ENCODE peak calls at places on chromosomes 11 and 22, in ten cellular contexts. One of them, this sample, is unnamed.

GRCh38 chr22:25890651-25891050 is 148.7 kb downstream of the MYO18B start:
- DNase-seq in Peyer's patch: no peak
- DNase-seq in tibial nerve: no peak
- DNase-seq in psoas muscle: no peak
- DNase-seq in prostate gland: no peak
- DNase-seq in body of pancreas: no peak
- DNase-seq in heart left ventricle: no peak
- DNase-seq in kidney: no peak
- DNase-seq in fibroblast of lung: no peak
- DNase-seq in GM23248: no peak
- DNase-seq in this sample: no peak

GRCh38 chr11:76861490-76861953 is 804 bp downstream of the ACER3 start:
- DNase-seq in Peyer's patch: no peak
- DNase-seq in tibial nerve: no peak
- DNase-seq in psoas muscle: no peak
- DNase-seq in prostate gland: no peak
- DNase-seq in body of pancreas: no peak
- DNase-seq in heart left ventricle: no peak
- DNase-seq in kidney: no peak
- DNase-seq in fibroblast of lung: no peak
- DNase-seq in GM23248: peak; percentile 13
- DNase-seq in this sample: no peak

GRCh38 chr11:124875943-124876817 is 10.9 kb downstream of the ROBO3 start:
- DNase-seq in Peyer's patch: peak; percentile 88
- DNase-seq in tibial nerve: peak; percentile 84
- DNase-seq in psoas muscle: peak; percentile 91
- DNase-seq in prostate gland: peak; percentile 83
- DNase-seq in body of pancreas: peak; percentile 81
- DNase-seq in heart left ventricle: peak; percentile 89
- DNase-seq in kidney: peak; percentile 95
- DNase-seq in fibroblast of lung: peak; percentile 97
- DNase-seq in GM23248: peak; percentile 94
- DNase-seq in this sample: peak; percentile 88

GRCh38 chr11:126661051-126661450 is 305.6 kb downstream of the ST3GAL4 start:
- DNase-seq in Peyer's patch: no peak
- DNase-seq in tibial nerve: no peak
- DNase-seq in psoas muscle: no peak
- DNase-seq in prostate gland: no peak
- DNase-seq in body of pancreas: no peak
- DNase-seq in heart left ventricle: no peak
- DNase-seq in kidney: no peak
- DNase-seq in fibroblast of lung: no peak
- DNase-seq in GM23248: no peak
- DNase-seq in this sample: no peak

GRCh38 chr11:102559839-102560238 is 29.3 kb upstream of the MMP7 start:
- DNase-seq in Peyer's patch: no peak
- DNase-seq in tibial nerve: no peak
- DNase-seq in psoas muscle: no peak
- DNase-seq in prostate gland: no peak
- DNase-seq in body of pancreas: no peak
- DNase-seq in heart left ventricle: no peak
- DNase-seq in kidney: no peak
- DNase-seq in fibroblast of lung: no peak
- DNase-seq in GM23248: no peak
- DNase-seq in this sample: no peak

GRCh38 chr11:129947474-129947873 is 52.1 kb upstream of the NFRKB start:
- DNase-seq in Peyer's patch: no peak
- DNase-seq in tibial nerve: no peak
- DNase-seq in psoas muscle: no peak
- DNase-seq in prostate gland: no peak
- DNase-seq in body of pancreas: no peak
- DNase-seq in heart left ventricle: no peak
- DNase-seq in kidney: no peak
- DNase-seq in fibroblast of lung: no peak
- DNase-seq in GM23248: no peak
- DNase-seq in this sample: no peak

GRCh38 chr11:131458421-131458820 is 88.0 kb downstream of the NTM start:
- DNase-seq in Peyer's patch: no peak
- DNase-seq in tibial nerve: no peak
- DNase-seq in psoas muscle: no peak
- DNase-seq in prostate gland: no peak
- DNase-seq in body of pancreas: no peak
- DNase-seq in heart left ventricle: no peak
- DNase-seq in kidney: no peak
- DNase-seq in fibroblast of lung: no peak
- DNase-seq in GM23248: no peak
- DNase-seq in this sample: no peak

GRCh38 chr11:44726278-44727113 is at the start of gene TSPAN18:
- DNase-seq in Peyer's patch: no peak
- DNase-seq in tibial nerve: no peak
- DNase-seq in psoas muscle: no peak
- DNase-seq in prostate gland: no peak
- DNase-seq in body of pancreas: no peak
- DNase-seq in heart left ventricle: no peak
- DNase-seq in kidney: peak; percentile 77
- DNase-seq in fibroblast of lung: no peak
- DNase-seq in GM23248: peak; percentile 32
- DNase-seq in this sample: no peak

GRCh38 chr11:19769820-19770219 is 57.2 kb downstream of the NAV2 start:
- DNase-seq in Peyer's patch: no peak
- DNase-seq in tibial nerve: no peak
- DNase-seq in psoas muscle: no peak
- DNase-seq in prostate gland: no peak
- DNase-seq in body of pancreas: no peak
- DNase-seq in heart left ventricle: no peak
- DNase-seq in kidney: no peak
- DNase-seq in fibroblast of lung: peak; percentile 88
- DNase-seq in GM23248: peak; percentile 61
- DNase-seq in this sample: peak; percentile 37

GRCh38 chr22:19607198-19608113 is 83.2 kb upstream of the CLDN5 start:
- DNase-seq in Peyer's patch: peak; percentile 69
- DNase-seq in tibial nerve: no peak
- DNase-seq in psoas muscle: peak; percentile 65
- DNase-seq in prostate gland: peak; percentile 96
- DNase-seq in body of pancreas: peak; percentile 63
- DNase-seq in heart left ventricle: no peak
- DNase-seq in kidney: no peak
- DNase-seq in fibroblast of lung: no peak
- DNase-seq in GM23248: no peak
- DNase-seq in this sample: no peak

GRCh38 chr11:62137276-62137861 is 13.6 kb downstream of the INCENP start:
- DNase-seq in Peyer's patch: no peak
- DNase-seq in tibial nerve: no peak
- DNase-seq in psoas muscle: no peak
- DNase-seq in prostate gland: no peak
- DNase-seq in body of pancreas: no peak
- DNase-seq in heart left ventricle: no peak
- DNase-seq in kidney: no peak
- DNase-seq in fibroblast of lung: no peak
- DNase-seq in GM23248: no peak
- DNase-seq in this sample: no peak

GRCh38 chr11:116879789-116880402 is 42.5 kb upstream of the APOA1 start:
- DNase-seq in Peyer's patch: no peak
- DNase-seq in tibial nerve: peak; percentile 39
- DNase-seq in psoas muscle: no peak
- DNase-seq in prostate gland: peak; percentile 26
- DNase-seq in body of pancreas: no peak
- DNase-seq in heart left ventricle: no peak
- DNase-seq in kidney: no peak
- DNase-seq in fibroblast of lung: peak; percentile 90
- DNase-seq in GM23248: peak; percentile 88
- DNase-seq in this sample: no peak

GRCh38 chr11:67119577-67120391 is 721 bp downstream of the KDM2A start:
- DNase-seq in Peyer's patch: peak; percentile 56
- DNase-seq in tibial nerve: peak; percentile 36
- DNase-seq in psoas muscle: peak; percentile 65
- DNase-seq in prostate gland: peak; percentile 17
- DNase-seq in body of pancreas: peak; percentile 20
- DNase-seq in heart left ventricle: peak; percentile 33
- DNase-seq in kidney: peak; percentile 78
- DNase-seq in fibroblast of lung: no peak
- DNase-seq in GM23248: peak; percentile 63
- DNase-seq in this sample: peak; percentile 27

GRCh38 chr22:31957970-31958594 is 13.7 kb downstream of the YWHAH start:
- DNase-seq in Peyer's patch: no peak
- DNase-seq in tibial nerve: no peak
- DNase-seq in psoas muscle: no peak
- DNase-seq in prostate gland: no peak
- DNase-seq in body of pancreas: no peak
- DNase-seq in heart left ventricle: no peak
- DNase-seq in kidney: no peak
- DNase-seq in fibroblast of lung: no peak
- DNase-seq in GM23248: no peak
- DNase-seq in this sample: no peak

GRCh38 chr22:31953251-31953650 is 8.9 kb downstream of the YWHAH start:
- DNase-seq in Peyer's patch: no peak
- DNase-seq in tibial nerve: no peak
- DNase-seq in psoas muscle: no peak
- DNase-seq in prostate gland: no peak
- DNase-seq in body of pancreas: no peak
- DNase-seq in heart left ventricle: no peak
- DNase-seq in kidney: no peak
- DNase-seq in fibroblast of lung: no peak
- DNase-seq in GM23248: no peak
- DNase-seq in this sample: no peak

GRCh38 chr22:31958625-31959239 is 14.4 kb downstream of the YWHAH start:
- DNase-seq in Peyer's patch: no peak
- DNase-seq in tibial nerve: no peak
- DNase-seq in psoas muscle: no peak
- DNase-seq in prostate gland: no peak
- DNase-seq in body of pancreas: no peak
- DNase-seq in heart left ventricle: no peak
- DNase-seq in kidney: peak; percentile 62
- DNase-seq in fibroblast of lung: no peak
- DNase-seq in GM23248: no peak
- DNase-seq in this sample: no peak

GRCh38 chr22:31954535-31955326 is 10.4 kb downstream of the YWHAH start:
- DNase-seq in Peyer's patch: peak; percentile 21
- DNase-seq in tibial nerve: no peak
- DNase-seq in psoas muscle: peak; percentile 61
- DNase-seq in prostate gland: no peak
- DNase-seq in body of pancreas: no peak
- DNase-seq in heart left ventricle: no peak
- DNase-seq in kidney: peak; percentile 22
- DNase-seq in fibroblast of lung: peak; percentile 54
- DNase-seq in GM23248: no peak
- DNase-seq in this sample: no peak

GRCh38 chr22:31956360-31956759 is 12.0 kb downstream of the YWHAH start:
- DNase-seq in Peyer's patch: peak; percentile 15
- DNase-seq in tibial nerve: no peak
- DNase-seq in psoas muscle: no peak
- DNase-seq in prostate gland: no peak
- DNase-seq in body of pancreas: no peak
- DNase-seq in heart left ventricle: no peak
- DNase-seq in kidney: peak; percentile 26
- DNase-seq in fibroblast of lung: no peak
- DNase-seq in GM23248: no peak
- DNase-seq in this sample: no peak
- H3K36me3 ChIP-seq in Peyer's patch: no peaks in the 10 kb centered on the region
- H3K36me3 ChIP-seq in tibial nerve: no peaks in the 10 kb centered on the region
- H3K36me3 ChIP-seq in psoas muscle: peaks cover 12% of the 10 kb centered on the region
- H3K36me3 ChIP-seq in prostate gland: no peaks in the 10 kb centered on the region
- H3K36me3 ChIP-seq in body of pancreas: peaks cover 9% of the 10 kb centered on the region
- H3K36me3 ChIP-seq in heart left ventricle: peaks cover 15% of the 10 kb centered on the region
- H3K36me3 ChIP-seq in kidney: peaks cover 7% of the 10 kb centered on the region
- H3K36me3 ChIP-seq in fibroblast of lung: peaks cover 3% of the 10 kb centered on the region
- H3K36me3 ChIP-seq in GM23248: peaks cover 25% of the 10 kb centered on the region
- H3K36me3 ChIP-seq in this sample: peaks cover 57% of the 10 kb centered on the region

DNA sequence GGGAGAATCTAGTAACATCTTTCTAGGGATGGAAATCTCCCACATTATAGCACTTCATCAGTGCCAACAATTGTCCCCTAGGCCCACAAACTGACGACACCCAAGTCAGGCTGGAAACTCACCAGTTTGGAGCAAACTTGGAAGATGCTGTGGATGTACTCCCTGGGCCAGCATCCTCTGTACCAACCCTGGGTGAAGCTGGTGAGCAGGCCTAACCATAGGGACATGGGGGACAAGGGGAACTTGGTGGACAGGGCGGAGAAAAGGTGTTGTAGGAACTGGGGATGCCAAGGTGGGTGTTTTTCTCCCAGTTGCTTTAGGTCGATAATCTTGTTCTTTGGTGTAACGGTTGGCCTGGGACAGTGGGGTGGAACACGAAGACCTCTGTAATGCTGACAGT is 42.2 kb downstream of the DRG1 start:
- DNase-seq in Peyer's patch: no peak
- DNase-seq in tibial nerve: no peak
- DNase-seq in psoas muscle: no peak
- DNase-seq in prostate gland: no peak
- DNase-seq in body of pancreas: no peak
- DNase-seq in heart left ventricle: no peak
- DNase-seq in kidney: no peak
- DNase-seq in fibroblast of lung: no peak
- DNase-seq in GM23248: no peak
- DNase-seq in this sample: no peak
- H3K36me3 ChIP-seq in Peyer's patch: no peaks in the 10 kb centered on the region
- H3K36me3 ChIP-seq in tibial nerve: peaks cover 17% of the 10 kb centered on the region
- H3K36me3 ChIP-seq in psoas muscle: peaks cover 15% of the 10 kb centered on the region
- H3K36me3 ChIP-seq in prostate gland: peaks cover 5% of the 10 kb centered on the region
- H3K36me3 ChIP-seq in body of pancreas: no peaks in the 10 kb centered on the region
- H3K36me3 ChIP-seq in heart left ventricle: peaks cover 20% of the 10 kb centered on the region
- H3K36me3 ChIP-seq in kidney: peaks cover 48% of the 10 kb centered on the region
- H3K36me3 ChIP-seq in fibroblast of lung: peaks cover 26% of the 10 kb centered on the region
- H3K36me3 ChIP-seq in GM23248: peaks cover 60% of the 10 kb centered on the region
- H3K36me3 ChIP-seq in this sample: peaks cover 73% of the 10 kb centered on the region

GRCh38 chr22:37909756-37910155 is 3.7 kb downstream of the MICALL1 start:
- DNase-seq in Peyer's patch: no peak
- DNase-seq in tibial nerve: no peak
- DNase-seq in psoas muscle: no peak
- DNase-seq in prostate gland: no peak
- DNase-seq in body of pancreas: no peak
- DNase-seq in heart left ventricle: no peak
- DNase-seq in kidney: no peak
- DNase-seq in fibroblast of lung: no peak
- DNase-seq in GM23248: peak; percentile 37
- DNase-seq in this sample: no peak
- H3K36me3 ChIP-seq in Peyer's patch: no peaks in the 10 kb centered on the region
- H3K36me3 ChIP-seq in tibial nerve: no peaks in the 10 kb centered on the region
- H3K36me3 ChIP-seq in psoas muscle: no peaks in the 10 kb centered on the region
- H3K36me3 ChIP-seq in prostate gland: peaks cover 7% of the 10 kb centered on the region
- H3K36me3 ChIP-seq in body of pancreas: no peaks in the 10 kb centered on the region
- H3K36me3 ChIP-seq in heart left ventricle: no peaks in the 10 kb centered on the region
- H3K36me3 ChIP-seq in kidney: peaks cover 5% of the 10 kb centered on the region
- H3K36me3 ChIP-seq in fibroblast of lung: peaks cover 10% of the 10 kb centered on the region
- H3K36me3 ChIP-seq in GM23248: peaks cover 3% of the 10 kb centered on the region
- H3K36me3 ChIP-seq in this sample: peaks cover 22% of the 10 kb centered on the region

DNA sequence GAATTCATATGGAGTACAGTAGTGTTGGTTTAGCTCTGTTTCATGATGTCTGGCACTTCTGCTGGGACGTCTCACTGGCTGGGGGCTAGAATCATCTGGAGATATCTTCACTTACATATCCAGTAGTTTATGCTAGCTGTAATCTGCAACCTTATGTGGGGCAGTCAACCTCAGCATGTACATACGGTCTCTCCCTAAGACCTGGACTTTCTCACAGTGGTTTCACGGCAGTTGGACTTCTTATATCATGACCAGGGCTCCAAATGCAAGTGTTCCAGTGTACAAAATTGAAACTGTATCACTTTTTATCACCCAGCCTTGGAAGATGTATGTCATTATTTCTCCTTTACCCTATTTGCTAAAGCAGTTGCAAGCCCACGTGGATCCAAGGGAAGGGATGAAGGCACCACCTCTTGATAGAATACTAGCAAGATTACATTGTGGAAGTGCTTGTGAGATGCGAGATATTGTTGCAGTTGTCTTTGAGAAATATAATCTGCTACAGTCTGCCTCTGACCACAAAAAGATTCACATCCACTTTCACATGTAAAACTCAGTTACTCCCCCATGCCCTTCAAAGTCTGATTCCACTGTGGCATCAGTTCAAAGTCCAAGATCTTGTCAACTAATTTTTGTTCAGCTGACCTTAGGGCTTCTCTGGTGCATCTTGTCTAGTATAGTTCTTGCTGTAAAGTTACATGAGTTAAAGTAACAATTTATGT is 316.6 kb upstream of the NCAM1 start:
- DNase-seq in Peyer's patch: no peak
- DNase-seq in tibial nerve: no peak
- DNase-seq in psoas muscle: no peak
- DNase-seq in prostate gland: no peak
- DNase-seq in body of pancreas: no peak
- DNase-seq in heart left ventricle: no peak
- DNase-seq in kidney: no peak
- DNase-seq in fibroblast of lung: no peak
- DNase-seq in GM23248: no peak
- DNase-seq in this sample: no peak
- H3K36me3 ChIP-seq in Peyer's patch: no peaks in the 10 kb centered on the region
- H3K36me3 ChIP-seq in tibial nerve: no peaks in the 10 kb centered on the region
- H3K36me3 ChIP-seq in psoas muscle: no peaks in the 10 kb centered on the region
- H3K36me3 ChIP-seq in prostate gland: no peaks in the 10 kb centered on the region
- H3K36me3 ChIP-seq in body of pancreas: no peaks in the 10 kb centered on the region
- H3K36me3 ChIP-seq in heart left ventricle: no peaks in the 10 kb centered on the region
- H3K36me3 ChIP-seq in kidney: no peaks in the 10 kb centered on the region
- H3K36me3 ChIP-seq in fibroblast of lung: no peaks in the 10 kb centered on the region
- H3K36me3 ChIP-seq in GM23248: no peaks in the 10 kb centered on the region
- H3K36me3 ChIP-seq in this sample: no peaks in the 10 kb centered on the region

This sample was measured in MG63.